ENCODE peak calls at places on chromosome 14, in ten cellular contexts. E, P, C, L, J, G, S, I, O and N are unnamed samples.

GRCh38 chr14:72682188-72682587 is 211.7 kb downstream of the DPF3 start:
- DNase-seq in E (no peak), P (no peak), C (no peak), L (peak; percentile 81), J (no peak), G (no peak), S (no peak), I (no peak), O (no peak), N (no peak)

GRCh38 chr14:92426237-92426636 is 87.3 kb upstream of the RIN3 start:
- DNase-seq in E (no peak), P (no peak), C (no peak), L (peak; percentile 60), J (no peak), G (no peak), S (no peak), I (no peak), O (no peak), N (no peak)

GRCh38 chr14:63952933-63953437 is 100.2 kb downstream of the SYNE2 start:
- DNase-seq in E (peak; percentile 43), P (no peak), C (no peak), L (peak; percentile 32), J (no peak), G (no peak), S (no peak), I (no peak), O (no peak), N (no peak)

GRCh38 chr14:94548999-94549985 is 11.9 kb upstream of the SERPINA4 start:
- DNase-seq in E (peak; percentile 24), P (peak; percentile 64), C (peak; percentile 23), L (peak; percentile 74), J (peak; percentile 79), G (peak; percentile 47), S (no peak), I (peak; percentile 45), O (peak; percentile 33), N (peak; percentile 29)

GRCh38 chr14:93044116-93044515 is 71.6 kb downstream of the ITPK1 start:
- DNase-seq in E (no peak), P (no peak), C (no peak), L (no peak), J (no peak), G (no peak), S (no peak), I (no peak), O (no peak), N (no peak)

GRCh38 chr14:92532490-92533163 is 19.0 kb downstream of the RIN3 start:
- DNase-seq in E (no peak), P (no peak), C (no peak), L (no peak), J (no peak), G (no peak), S (no peak), I (no peak), O (no peak), N (no peak)

GRCh38 chr14:47509957-47510356 is 165.4 kb downstream of the MDGA2 start:
- DNase-seq in E (no peak), P (no peak), C (no peak), L (no peak), J (no peak), G (no peak), S (no peak), I (no peak), O (no peak), N (no peak)

GRCh38 chr14:40796168-40796567 is 810.5 kb upstream of the LRFN5 start:
- DNase-seq in E (no peak), P (no peak), C (no peak), L (no peak), J (no peak), G (no peak), S (no peak), I (no peak), O (no peak), N (no peak)

GRCh38 chr14:37090026-37090425 is 82.4 kb downstream of the SLC25A21 start:
- DNase-seq in E (no peak), P (no peak), C (no peak), L (peak; percentile 26), J (no peak), G (no peak), S (no peak), I (no peak), O (no peak), N (no peak)

GRCh38 chr14:58944226-58944769 is 244.2 kb upstream of the DAAM1 start:
- DNase-seq in E (no peak), P (no peak), C (no peak), L (no peak), J (peak; percentile 27), G (peak; percentile 33), S (peak; percentile 69), I (no peak), O (no peak), N (no peak)